ENCODE peak calls at places on chromosomes 16 and 17, in eight cellular contexts. S is NCI-H1105; X is sigmoid colon; Q is NCI-H524 treated with DMSO at 0.1 percent for 48 hours; O is psoas muscle; J is KG1; V is fibroblast of villous mesenchyme; L is stimulated activated CD4-positive, alpha-beta T cell treated with anti-CD3 and anti-CD28 coated beads, Interleukin-15, amount 100 ng/mL, for 1 hour. B is an unnamed sample.
A peak's percentile ranks its signal among the peaks of the same experiment; 100 is the strongest.

GRCh38 chr16:84274515-84274914 is 20.2 kb upstream of the WFDC1 start:
- DNase-seq in S (no peak), X (no peak), Q (no peak), O (no peak), J (no peak), V (no peak), L (no peak), B (no peak)

GRCh38 chr17:4162366-4162765 is 19.4 kb downstream of the CYB5D2 start:
- DNase-seq in S (no peak), X (no peak), Q (no peak), O (no peak), J (no peak), V (peak; percentile 44), L (no peak), B (no peak)

GRCh38 chr17:48173191-48173590 is 65.6 kb downstream of the SNX11 start:
- DNase-seq in S (no peak), X (no peak), Q (no peak), O (no peak), J (no peak), V (no peak), L (no peak), B (no peak)

GRCh38 chr17:4708436-4708835 is 2.0 kb upstream of the ARRB2 start:
- DNase-seq in S (peak; percentile 42), X (no peak), Q (no peak), O (no peak), J (no peak), V (no peak), L (no peak), B (no peak)

GRCh38 chr16:53504161-53504663 is 1.2 kb upstream of the AKTIP start:
- DNase-seq in S (peak; percentile 18), X (peak; percentile 81), Q (no peak), O (peak; percentile 75), J (no peak), V (peak; percentile 54), L (no peak), B (peak; percentile 71)

GRCh38 chr17:78027121-78027520 is 68.6 kb downstream of the TNRC6C start:
- DNase-seq in S (no peak), X (no peak), Q (no peak), O (no peak), J (no peak), V (no peak), L (no peak), B (no peak)

GRCh38 chr16:53744449-53744848 is 40.5 kb downstream of the FTO start:
- DNase-seq in S (no peak), X (no peak), Q (no peak), O (no peak), J (no peak), V (no peak), L (no peak), B (no peak)

GRCh38 chr16:64808474-64808873 is 313.4 kb downstream of the CDH11 start:
- DNase-seq in S (no peak), X (no peak), Q (peak; percentile 88), O (no peak), J (no peak), V (no peak), L (no peak), B (no peak)

GRCh38 chr17:1470071-1470773 is 14.2 kb upstream of the CRK start:
- DNase-seq in S (no peak), X (no peak), Q (no peak), O (no peak), J (no peak), V (no peak), L (no peak), B (no peak)

GRCh38 chr17:77769215-77769614 is 189.3 kb upstream of the TNRC6C start:
- DNase-seq in S (peak; percentile 7), X (no peak), Q (no peak), O (no peak), J (no peak), V (no peak), L (no peak), B (no peak)

GRCh38 chr17:57402691-57403090 is 146.4 kb downstream of the MSI2 start:
- DNase-seq in S (no peak), X (no peak), Q (no peak), O (no peak), J (no peak), V (no peak), L (no peak), B (no peak)

B was measured in Right ventricle myocardium inferior.